ENCODE peak calls at places on chromosomes 5 and 9, in six cellular contexts. Z is GM19239; V is A549; N is non-pigmented ciliary epithelial cell; M is NCI-H1694 treated with DMSO at 0.1 percent for 48 hours; X is stimulated activated naive CD8-positive, alpha-beta T cell treated with anti-CD3 and anti-CD28 coated beads, Interleukin-15, Interleukin-2, amounts not matched to agents 100 U/mL and 50 U/mL, for 24 hours. U is an unnamed sample.

GRCh38 chr5:16265141-16265540 is 85.5 kb upstream of the MARCHF11 start:
- DNase-seq in X (no peak), M (no peak), V (no peak), Z (no peak), N (no peak), U (no peak)

GRCh38 chr9:129972816-129973215 is 70.2 kb downstream of the FNBP1 start:
- DNase-seq in N (no peak), X (no peak), M (peak), Z (no peak), V (no peak), U (peak)

GRCh38 chr9:26210338-26210851 is 532.2 kb upstream of the TUSC1 start:
- DNase-seq in M (no peak), X (no peak), Z (no peak), V (no peak), N (no peak), U (no peak)

GRCh38 chr5:52801329-52801728 is 13.6 kb downstream of the ITGA1 start:
- DNase-seq in Z (no peak), V (no peak), N (no peak), M (no peak), X (no peak), U (no peak)

GRCh38 chr9:106203832-106204516 is 509.6 kb downstream of the TMEM38B start:
- DNase-seq in N (no peak), X (no peak), V (no peak), Z (no peak), M (no peak), U (no peak)

GRCh38 chr9:92176068-92176799 is 61.0 kb upstream of the SPTLC1 start:
- DNase-seq in V (no peak), M (no peak), N (no peak), Z (no peak), X (no peak), U (no peak)

GRCh38 chr9:98860871-98861293 is 53.4 kb downstream of the GALNT12 start:
- DNase-seq in X (no peak), V (peak), M (peak), Z (no peak), N (peak), U (no peak)

GRCh38 chr9:14096182-14096922 is 217.6 kb downstream of the NFIB start:
- DNase-seq in X (no peak), Z (no peak), M (no peak), N (peak), V (peak), U (no peak)

GRCh38 chr5:86968311-86968753 is 299.4 kb upstream of the RASA1 start:
- DNase-seq in N (peak), Z (no peak), V (peak), X (no peak), M (peak), U (no peak)

GRCh38 chr5:178145965-178146820 is 7.5 kb downstream of the NHP2 start:
- DNase-seq in V (peak), X (peak), N (no peak), Z (peak), M (peak), U (peak)

GRCh38 chr5:89981871-89982773 is 427.4 kb downstream of the CETN3 start:
- DNase-seq in N (no peak), Z (no peak), X (no peak), M (no peak), V (no peak), U (no peak)

GRCh38 chr5:132090107-132090506 is 16.5 kb downstream of the CSF2 start:
- DNase-seq in N (peak), V (no peak), M (peak), X (no peak), Z (no peak), U (peak)

GRCh38 chr5:94254214-94254613 is 364.2 kb downstream of the KIAA0825 start:
- DNase-seq in M (no peak), X (no peak), Z (no peak), N (no peak), V (no peak), U (no peak)

GRCh38 chr5:6328173-6328572 is 50.2 kb downstream of the MED10 start:
- DNase-seq in V (no peak), N (no peak), M (no peak), X (peak), Z (no peak), U (peak)

GRCh38 chr5:135131801-135132675 is 98.0 kb upstream of the PITX1 start:
- DNase-seq in M (peak), N (no peak), X (no peak), Z (no peak), V (no peak), U (no peak)

GRCh38 chr9:95570150-95570549 is 53.4 kb upstream of the PTCH1 start:
- DNase-seq in M (no peak), X (no peak), Z (no peak), V (no peak), N (no peak), U (no peak)

GRCh38 chr9:36193049-36193448 is 2.3 kb downstream of the CLTA start:
- DNase-seq in Z (no peak), N (no peak), X (no peak), V (no peak), M (no peak), U (no peak)

GRCh38 chr9:123419091-123419490 is 63.1 kb downstream of the CRB2 start:
- DNase-seq in N (no peak), M (no peak), V (no peak), Z (no peak), X (no peak), U (no peak)

GRCh38 chr9:133452562-133452961 is 7.2 kb upstream of the CACFD1 start:
- DNase-seq in N (no peak), M (no peak), V (no peak), X (no peak), Z (no peak), U (no peak)

GRCh38 chr9:32968101-32969011 is 33.1 kb downstream of the APTX start:
- DNase-seq in X (peak), V (peak), Z (peak), M (peak), N (no peak), U (no peak)

GRCh38 chr9:14316574-14317304 is 2.8 kb upstream of the NFIB start:
- DNase-seq in N (no peak), M (peak), V (no peak), X (no peak), Z (no peak), U (no peak)

GRCh38 chr5:98463222-98463621 is 310.2 kb upstream of the RGMB start:
- DNase-seq in Z (no peak), X (no peak), N (no peak), V (no peak), M (no peak), U (no peak)

GRCh38 chr5:173851595-173852248 is 36.4 kb upstream of the CPEB4 start:
- DNase-seq in X (no peak), Z (no peak), N (no peak), M (no peak), V (no peak), U (no peak)

GRCh38 chr9:134571326-134571871 is 70.2 kb upstream of the COL5A1 start:
- DNase-seq in N (no peak), Z (no peak), M (no peak), X (no peak), V (no peak), U (no peak)

GRCh38 chr5:24222866-24223265 is 421.9 kb downstream of the CDH10 start:
- DNase-seq in X (no peak), N (peak), M (no peak), V (no peak), Z (no peak), U (no peak)

GRCh38 chr9:70229026-70229425 is 29.8 kb upstream of the SMC5 start:
- DNase-seq in V (no peak), Z (no peak), N (no peak), X (no peak), M (no peak), U (no peak)

GRCh38 chr5:167716376-167716775 is 575.1 kb upstream of the WWC1 start:
- DNase-seq in M (no peak), X (no peak), N (no peak), V (no peak), Z (no peak), U (no peak)

GRCh38 chr5:176888865-176889165 is 10.3 kb downstream of the HK3 start:
- DNase-seq in M (no peak), N (no peak), V (no peak), Z (no peak), X (no peak), U (no peak)